ENCODE peak calls at places on chromosomes 6 and 20, in six cellular contexts. J is mesenchymal stem cell; F is naive thymus-derived CD4-positive, alpha-beta T cell; T is epithelial cell of proximal tubule; Z is lower lobe of right lung; I is upper lobe of right lung. W is an unnamed sample.
A peak's percentile ranks its signal among the peaks of the same experiment; 100 is the strongest.

GRCh38 chr6:151808331-151809241 is 1.1 kb downstream of the ESR1 start:
- DNase-seq in T (no peak), Z (no peak), I (no peak), F (no peak), J (no peak), W (no peak)

GRCh38 chr6:37313698-37314097 is 40.1 kb upstream of the RNF8 start:
- DNase-seq in F (no peak), T (no peak), Z (no peak), I (no peak), J (no peak), W (no peak)

GRCh38 chr20:8431538-8432434 is 299.7 kb downstream of the PLCB1 start:
- DNase-seq in Z (no peak), T (no peak), I (peak; percentile 62), J (no peak), F (no peak), W (peak; percentile 99)

GRCh38 chr6:168442646-168443045 is 1.7 kb downstream of the SMOC2 start:
- DNase-seq in J (no peak), F (no peak), T (no peak), Z (no peak), I (no peak), W (no peak)

GRCh38 chr20:59334616-59335300 is 34.3 kb downstream of the EDN3 start:
- DNase-seq in Z (no peak), I (no peak), T (no peak), J (no peak), F (no peak), W (no peak)

GRCh38 chr6:4603291-4603690 is 172.9 kb upstream of the CDYL start:
- DNase-seq in J (peak; percentile 92), F (no peak), I (peak; percentile 74), Z (peak; percentile 62), T (peak; percentile 61), W (no peak)

GRCh38 chr6:11803596-11803981 is 25.0 kb upstream of the ADTRP start:
- DNase-seq in F (no peak), J (no peak), I (no peak), T (no peak), Z (no peak), W (no peak)

GRCh38 chr20:51930775-51931174 is 128.5 kb upstream of the SALL4 start:
- DNase-seq in Z (no peak), F (no peak), J (peak; percentile 81), I (no peak), T (peak; percentile 19), W (peak; percentile 19)

GRCh38 chr6:79420054-79420453 is 117.2 kb downstream of the LCA5 start:
- DNase-seq in F (no peak), Z (no peak), T (no peak), I (no peak), J (no peak), W (no peak)

GRCh38 chr6:124964764-124965105 is 2.5 kb downstream of the RNF217 start:
- DNase-seq in F (no peak), T (no peak), J (no peak), I (no peak), Z (no peak), W (no peak)

GRCh38 chr6:37624606-37625574 is 72.8 kb downstream of the MDGA1 start:
- DNase-seq in I (peak; percentile 89), F (no peak), T (no peak), J (no peak), Z (peak; percentile 81), W (peak; percentile 78)

GRCh38 chr6:137001287-137001976 is 43.3 kb downstream of the IL20RA start:
- DNase-seq in T (no peak), I (no peak), Z (no peak), F (no peak), J (no peak), W (no peak)

GRCh38 chr6:246349-246748 is 45.9 kb upstream of the DUSP22 start:
- DNase-seq in J (no peak), F (no peak), I (no peak), Z (no peak), T (no peak), W (no peak)

GRCh38 chr20:38615283-38615682 is 13.7 kb downstream of the ARHGAP40 start:
- DNase-seq in Z (no peak), T (no peak), J (no peak), I (no peak), F (no peak), W (no peak)

GRCh38 chr20:51624157-51624731 is 81.7 kb upstream of the NFATC2 start:
- DNase-seq in I (peak; percentile 68), J (peak; percentile 70), Z (peak; percentile 60), T (no peak), F (peak; percentile 25), W (peak; percentile 75)

GRCh38 chr6:159959976-159960384 is 8.9 kb upstream of the IGF2R start:
- DNase-seq in F (no peak), T (no peak), J (no peak), I (no peak), Z (no peak), W (no peak)

GRCh38 chr6:67880939-67881705 is 754.0 kb upstream of the ADGRB3 start:
- DNase-seq in Z (no peak), F (no peak), T (no peak), I (no peak), J (peak; percentile 84), W (no peak)

GRCh38 chr20:4730782-4731181 is 9.1 kb downstream of the PRND start:
- DNase-seq in J (peak; percentile 6), I (no peak), F (no peak), Z (no peak), T (no peak), W (no peak)

GRCh38 chr6:5665173-5665572 is 341.6 kb downstream of the NRN1 start:
- DNase-seq in J (no peak), I (no peak), Z (no peak), F (peak; percentile 25), T (no peak), W (no peak)

GRCh38 chr20:38357653-38358207 is 11.4 kb downstream of the LBP start:
- DNase-seq in F (no peak), Z (no peak), I (no peak), T (no peak), J (no peak), W (no peak)

GRCh38 chr6:110039996-110040383 is 61.9 kb downstream of the GPR6 start:
- DNase-seq in T (peak; percentile 13), Z (no peak), F (peak; percentile 24), I (peak; percentile 66), J (peak; percentile 19), W (peak; percentile 30)

GRCh38 chr20:16115891-16116577 is 457.2 kb downstream of the KIF16B start:
- DNase-seq in Z (no peak), J (no peak), I (no peak), F (no peak), T (no peak), W (no peak)

GRCh38 chr20:33868042-33868441 is 56.9 kb downstream of the CHMP4B start:
- DNase-seq in J (no peak), F (no peak), I (no peak), Z (no peak), T (no peak), W (no peak)

GRCh38 chr6:105374010-105374420 is 28.9 kb downstream of the PREP start:
- DNase-seq in Z (peak; percentile 51), I (no peak), T (no peak), J (peak; percentile 26), F (no peak), W (no peak)

GRCh38 chr6:32845381-32845884 is 1.6 kb upstream of the PSMB8 start:
- DNase-seq in F (peak; percentile 50), Z (no peak), J (no peak), T (no peak), I (no peak), W (no peak)

GRCh38 chr6:36039113-36039512 is 11.5 kb downstream of the MAPK14 start:
- DNase-seq in F (no peak), I (no peak), Z (no peak), J (peak; percentile 37), T (no peak), W (no peak)

GRCh38 chr6:148495029-148495428 is 152.4 kb downstream of the SASH1 start:
- DNase-seq in J (no peak), F (no peak), I (no peak), T (no peak), Z (no peak), W (no peak)

DNA sequence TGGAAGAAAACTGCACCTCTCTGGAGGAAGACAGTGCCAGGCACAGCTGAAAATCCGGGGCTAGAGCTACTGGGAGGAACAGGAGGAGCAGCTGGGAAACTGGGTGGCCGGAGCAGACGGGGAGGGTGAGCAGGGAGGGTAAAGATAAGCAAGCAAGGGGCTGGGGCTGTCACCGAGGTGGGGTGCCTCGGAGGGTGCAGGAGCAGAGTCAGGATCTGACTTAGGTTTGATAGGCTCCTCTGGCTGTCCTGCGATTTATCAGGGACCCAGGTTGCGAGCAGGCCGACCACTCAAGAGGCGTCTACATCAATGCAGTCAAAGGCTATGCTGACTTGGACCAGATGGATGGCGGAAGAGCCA is 12.3 kb downstream of the TSHZ2 start:
- DNase-seq in J (no peak), I (no peak), F (no peak), Z (no peak), T (no peak), W (no peak)
- H3K4me3 ChIP-seq in J (peak overlapping the region; percentile 26), I (no peak overlapping the region), F (peak overlapping the region; percentile 23), Z (no peak overlapping the region), T (no peak overlapping the region), W (no peak overlapping the region)

GRCh38 chr6:101730954-101731353 is 337.4 kb downstream of the GRIK2 start:
- DNase-seq in I (no peak), F (no peak), Z (no peak), J (peak; percentile 32), T (no peak), W (no peak)
- H3K4me3 ChIP-seq in I (no peak overlapping the region), F (no peak overlapping the region), Z (no peak overlapping the region), J (no peak overlapping the region), T (no peak overlapping the region), W (no peak overlapping the region)

GRCh38 chr6:81894788-81895221 is 142.3 kb upstream of the TENT5A start:
- DNase-seq in F (no peak), J (peak; percentile 61), I (no peak), T (no peak), Z (no peak), W (no peak)
- H3K4me3 ChIP-seq in F (no peak overlapping the region), J (no peak overlapping the region), I (peak overlapping the region; percentile 3), T (no peak overlapping the region), Z (no peak overlapping the region), W (no peak overlapping the region)

GRCh38 chr20:19492937-19493336 is 265.1 kb upstream of the RIN2 start:
- DNase-seq in F (no peak), I (no peak), Z (no peak), T (no peak), J (no peak), W (no peak)
- H3K4me3 ChIP-seq in F (no peak overlapping the region), I (no peak overlapping the region), Z (no peak overlapping the region), T (no peak overlapping the region), J (no peak overlapping the region), W (no peak overlapping the region)

GRCh38 chr20:63319164-63320040 is 26.4 kb downstream of the COL20A1 start:
- DNase-seq in J (no peak), I (peak; percentile 54), T (no peak), Z (no peak), F (no peak), W (peak; percentile 4)
- H3K4me3 ChIP-seq in J (no peak overlapping the region), I (no peak overlapping the region), T (no peak overlapping the region), Z (no peak overlapping the region), F (no peak overlapping the region), W (no peak overlapping the region)

GRCh38 chr20:2942439-2942838 is 69.2 kb downstream of the PTPRA start:
- DNase-seq in I (no peak), T (no peak), F (no peak), J (no peak), Z (no peak), W (no peak)
- H3K4me3 ChIP-seq in I (no peak overlapping the region), T (no peak overlapping the region), F (no peak overlapping the region), J (no peak overlapping the region), Z (no peak overlapping the region), W (no peak overlapping the region)

W was measured in BE2C.